ENCODE peak calls at places on chromosome 11, in four cellular contexts. X, C, N and H are unnamed samples. For H3K4me1, the result is how much of the 10 kb centered on the place peaks cover.

GRCh38 chr11:38130514-38130913 is 1532.5 kb upstream of the RAG2 start:
- DNase-seq in X (no peak), C (no peak), N (no peak), H (no peak)

GRCh38 chr11:110759972-110760381 is 47.7 kb upstream of the ARHGAP20 start:
- DNase-seq in X (no peak), C (peak), N (no peak), H (no peak)

GRCh38 chr11:74822187-74822586 is 73.5 kb downstream of the RNF169 start:
- DNase-seq in X (no peak), C (peak), N (no peak), H (no peak)

GRCh38 chr11:65053826-65054503 is 4.4 kb downstream of the NAALADL1 start:
- DNase-seq in X (no peak), C (no peak), N (no peak), H (no peak)

GRCh38 chr11:123742778-123743177 is 1.3 kb upstream of the ZNF202 start:
- DNase-seq in X (no peak), C (no peak), N (no peak), H (no peak)

GRCh38 chr11:118790357-118791014 is 478 bp downstream of the DDX6 start:
- DNase-seq in X (peak), C (peak), N (no peak), H (peak)

GRCh38 chr11:727281-727701 is 20.0 kb upstream of the TALDO1 start:
- DNase-seq in X (peak), C (no peak), N (no peak), H (no peak)

GRCh38 chr11:113255741-113256140 is 58.6 kb upstream of the TTC12 start:
- DNase-seq in X (no peak), C (no peak), N (no peak), H (no peak)

GRCh38 chr11:23990346-23990745 is 506.5 kb upstream of the LUZP2 start:
- DNase-seq in X (no peak), C (no peak), N (no peak), H (no peak)

GRCh38 chr11:75725552-75726320 is 8.1 kb downstream of the MOGAT2 start:
- DNase-seq in X (no peak), C (no peak), N (no peak), H (no peak)

GRCh38 chr11:29629281-29629680 is 387.5 kb downstream of the KCNA4 start:
- DNase-seq in X (no peak), C (peak), N (no peak), H (no peak)

GRCh38 chr11:43574949-43575915 is 105.3 kb upstream of the HSD17B12 start:
- DNase-seq in X (no peak), C (peak), N (no peak), H (no peak)

GRCh38 chr11:110433393-110434333 is 3.9 kb downstream of the FDX1 start:
- DNase-seq in X (no peak), C (peak), N (no peak), H (no peak)

GRCh38 chr11:114774599-114775365 is 96.5 kb downstream of the NXPE2 start:
- DNase-seq in X (no peak), C (peak), N (no peak), H (no peak)

GRCh38 chr11:83122766-83123165 is 34.2 kb upstream of the PCF11 start:
- DNase-seq in X (no peak), C (no peak), N (no peak), H (no peak)

GRCh38 chr11:57324154-57324885 is 432 bp downstream of the TNKS1BP1 start:
- DNase-seq in X (peak), C (peak), N (peak), H (peak)

GRCh38 chr11:76139317-76139716 is 67.0 kb downstream of the WNT11 start:
- DNase-seq in X (no peak), C (no peak), N (no peak), H (no peak)

GRCh38 chr11:72613977-72614376 is 60.2 kb downstream of the PDE2A start:
- DNase-seq in X (no peak), C (no peak), N (peak), H (peak)

GRCh38 chr11:70466154-70466553 is 67.8 kb downstream of the CTTN start:
- DNase-seq in X (no peak), C (peak), N (peak), H (peak)

GRCh38 chr11:134762248-134763029 is 350.4 kb upstream of the B3GAT1 start:
- DNase-seq in X (no peak), C (no peak), N (no peak), H (no peak)

GRCh38 chr11:35289821-35290220 is 129.5 kb downstream of the SLC1A2 start:
- DNase-seq in X (no peak), C (peak), N (no peak), H (no peak)

GRCh38 chr11:75429902-75430691 is 2.9 kb downstream of the KLHL35 start:
- DNase-seq in X (no peak), C (peak), N (peak), H (peak)

DNA sequence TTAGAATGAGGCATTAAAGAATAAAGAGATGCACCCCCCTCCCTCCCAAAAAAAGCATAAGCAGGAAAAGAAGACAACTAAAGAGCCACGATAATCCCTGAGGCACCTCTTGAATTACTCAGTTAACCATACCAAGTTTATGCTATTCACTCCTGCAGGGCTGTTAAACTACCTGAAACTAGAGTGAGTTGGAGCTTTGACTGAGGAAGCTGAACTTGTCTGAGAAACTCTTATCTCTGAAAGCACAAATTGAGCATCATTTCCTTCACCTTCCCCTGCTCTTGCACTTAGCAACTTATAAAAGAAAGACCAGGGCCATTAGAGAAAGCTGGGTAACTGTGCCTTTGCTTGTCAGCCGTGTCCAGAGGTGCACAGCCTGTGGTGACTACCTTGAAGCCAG is 745.5 kb downstream of the NELL1 start:
- DNase-seq in X (no peak), C (no peak), N (no peak), H (no peak)
- H3K4me1 ChIP-seq in X (under half), C (under half), N (under half), H (under half)

DNA sequence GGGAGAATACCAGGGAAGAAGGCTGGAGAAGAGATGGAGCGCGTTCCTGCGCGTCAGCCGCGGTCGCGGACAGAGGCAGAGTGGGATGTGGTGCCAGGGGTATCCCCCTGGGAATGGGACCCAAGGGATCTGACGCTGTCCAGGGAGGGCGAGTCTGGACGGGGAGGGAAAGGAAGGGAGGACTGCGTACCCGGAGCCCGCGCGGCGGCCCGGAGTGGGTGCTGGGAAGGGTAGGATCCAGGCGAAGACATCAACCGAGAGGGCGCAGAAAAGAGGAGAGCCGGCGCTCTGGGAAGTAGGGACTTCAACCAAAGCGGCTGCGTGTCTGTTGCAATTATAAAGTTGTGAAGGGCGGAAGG is 744 bp downstream of the C11orf87 start:
- DNase-seq in X (no peak), C (no peak), N (no peak), H (no peak)
- H3K27ac ChIP-seq in X (no peak), C (no peak), N (no peak), H (no peak)

GRCh38 chr11:3138178-3139085 is 26.7 kb downstream of the OSBPL5 start:
- DNase-seq in X (no peak), C (no peak), N (peak), H (peak)
- H3K4me1 ChIP-seq in X (under half), C (under half), N (under half), H (under half)

DNA sequence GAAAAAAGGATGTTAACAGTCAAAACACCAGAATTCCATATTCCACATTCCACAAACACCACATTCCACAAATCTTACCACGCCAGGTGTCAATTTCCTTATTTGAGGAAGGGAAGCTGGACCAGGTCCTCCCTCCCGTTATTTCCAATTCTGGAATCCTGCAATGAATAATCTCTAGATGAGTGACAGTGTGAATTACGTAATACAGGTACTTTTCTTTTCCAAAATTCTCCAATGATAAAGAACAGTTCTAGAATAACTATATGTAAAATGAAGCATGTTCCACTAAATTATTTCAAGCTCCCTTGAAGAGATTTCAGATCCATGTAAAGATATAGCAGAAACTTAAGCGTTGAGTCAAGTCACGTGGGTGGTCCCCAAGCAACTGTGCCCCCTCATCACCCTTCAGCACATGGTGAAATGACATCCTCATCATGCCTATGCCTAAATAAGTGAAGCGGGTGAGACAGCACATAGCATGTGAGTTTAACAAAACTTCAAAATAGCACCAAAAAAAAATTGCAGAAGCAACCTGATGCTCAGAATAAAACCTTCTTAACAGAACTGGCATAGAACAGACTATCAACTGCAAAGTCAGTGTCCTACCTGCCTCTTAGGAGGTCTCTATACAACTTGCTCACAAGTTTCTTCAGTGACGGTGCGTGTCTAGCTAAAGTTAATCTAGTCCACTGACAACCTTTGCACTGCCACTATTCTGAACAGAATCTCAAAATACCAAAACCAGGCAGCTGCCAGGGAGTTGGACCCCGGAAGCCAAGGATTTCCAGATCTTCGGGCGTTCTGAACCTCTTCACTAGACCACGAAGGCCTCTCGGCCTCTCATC is 875 bp downstream of the NFRKB start:
- DNase-seq in X (no peak), C (peak), N (no peak), H (no peak)
- H3K27ac ChIP-seq in X (peak), C (peak), N (peak), H (peak)

GRCh38 chr11:103779054-103779453 is 257.4 kb upstream of the DDI1 start:
- DNase-seq in X (no peak), C (peak), N (no peak), H (no peak)
- H3K4me1 ChIP-seq in X (under half), C (under half), N (under half), H (under half)

GRCh38 chr11:120208012-120208441 is 2.8 kb upstream of the OAF start:
- DNase-seq in X (no peak), C (no peak), N (no peak), H (no peak)

GRCh38 chr11:120207517-120207916 is 3.3 kb upstream of the OAF start:
- DNase-seq in X (no peak), C (no peak), N (no peak), H (no peak)

GRCh38 chr11:120209750-120210650 is 832 bp upstream of the OAF start:
- DNase-seq in X (no peak), C (no peak), N (no peak), H (no peak)

GRCh38 chr11:120210651-120211521 is at the start of gene OAF:
- DNase-seq in X (peak), C (peak), N (peak), H (peak)

DNA sequence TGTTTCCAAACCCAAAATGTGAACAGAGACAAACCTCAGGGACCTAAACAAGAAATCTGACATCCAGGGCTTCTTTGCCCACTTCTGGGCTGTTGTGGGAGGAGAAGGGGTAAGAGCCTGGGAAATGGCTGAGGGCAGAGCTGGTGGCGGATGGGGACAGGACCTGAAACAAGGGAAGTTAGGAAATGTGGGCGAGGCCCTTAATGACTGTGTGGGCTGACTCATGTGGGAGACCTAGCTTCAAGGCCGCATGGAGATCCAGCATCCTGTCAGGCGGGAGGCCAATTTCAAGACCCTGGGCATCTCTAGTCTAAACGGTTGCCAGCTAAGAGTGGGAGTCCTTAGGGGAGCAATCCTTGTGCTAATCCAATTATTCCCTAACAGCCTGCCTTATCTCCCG is 2.1 kb upstream of the OAF start:
- DNase-seq in X (peak), C (peak), N (no peak), H (no peak)
- H3K27ac ChIP-seq in X (no peak), C (no peak), N (no peak), H (no peak)